ENCODE peak calls at places on chromosomes 12 and 14, in seven cellular contexts. F is HCT116, K is hepatocyte, D is MM.1S, O is neural progenitor cell, R is GM23338, Q is PC-3. W is an unnamed sample.

GRCh38 chr12:114918535-114919233 is 234.7 kb upstream of the TBX3 start:
- DNase-seq in F (no peak), K (peak; percentile 68), D (no peak), O (no peak), R (no peak), Q (peak; percentile 98), W (no peak)

GRCh38 chr14:92686763-92687427 is 61.5 kb downstream of the LGMN start:
- DNase-seq in F (peak; percentile 33), K (peak; percentile 86), D (peak; percentile 39), O (peak; percentile 92), R (peak; percentile 88), Q (peak; percentile 74), W (peak; percentile 43)

GRCh38 chr12:104387190-104387589 is 69.6 kb upstream of the CHST11 start:
- DNase-seq in F (no peak), K (no peak), D (no peak), O (no peak), R (no peak), Q (no peak), W (no peak)

GRCh38 chr12:32270818-32271710 is 128.3 kb upstream of the FGD4 start:
- DNase-seq in F (no peak), K (peak; percentile 44), D (no peak), O (peak; percentile 18), R (peak; percentile 49), Q (peak; percentile 27), W (peak; percentile 57)

GRCh38 chr14:36361210-36361853 is 40.9 kb upstream of the MBIP start:
- DNase-seq in F (no peak), K (no peak), D (no peak), O (no peak), R (no peak), Q (no peak), W (no peak)

GRCh38 chr12:125160556-125160955 is 95.3 kb downstream of the AACS start:
- DNase-seq in F (no peak), K (no peak), D (no peak), O (no peak), R (no peak), Q (no peak), W (no peak)

GRCh38 chr12:117097159-117097558 is 2.1 kb downstream of the TESC start:
- DNase-seq in F (no peak), K (no peak), D (no peak), O (no peak), R (no peak), Q (no peak), W (no peak)

GRCh38 chr14:101808894-101809670 is 47.6 kb downstream of the PPP2R5C start:
- DNase-seq in F (no peak), K (no peak), D (no peak), O (no peak), R (no peak), Q (no peak), W (no peak)

GRCh38 chr12:1505576-1505975 is 88.8 kb downstream of the FBXL14 start:
- DNase-seq in F (no peak), K (no peak), D (no peak), O (no peak), R (no peak), Q (no peak), W (no peak)

GRCh38 chr12:130829391-130830245 is 9.4 kb downstream of the STX2 start:
- DNase-seq in F (no peak), K (no peak), D (no peak), O (no peak), R (no peak), Q (no peak), W (no peak)

GRCh38 chr12:27009926-27010325 is 4.3 kb downstream of the TM7SF3 start:
- DNase-seq in F (no peak), K (no peak), D (no peak), O (no peak), R (no peak), Q (peak; percentile 52), W (peak; percentile 58)

GRCh38 chr12:84397279-84397678 is 515.3 kb downstream of the SLC6A15 start:
- DNase-seq in F (no peak), K (no peak), D (peak; percentile 15), O (no peak), R (no peak), Q (peak; percentile 56), W (no peak)

GRCh38 chr12:88723219-88723618 is 142.9 kb upstream of the KITLG start:
- DNase-seq in F (no peak), K (no peak), D (no peak), O (no peak), R (no peak), Q (peak; percentile 16), W (no peak)

GRCh38 chr14:82854851-82855250 is 1321.2 kb upstream of the SEL1L start:
- DNase-seq in F (no peak), K (no peak), D (no peak), O (peak; percentile 69), R (no peak), Q (no peak), W (no peak)

GRCh38 chr12:3171195-3171591 is 94.0 kb downstream of the TSPAN9 start:
- DNase-seq in F (no peak), K (peak; percentile 47), D (no peak), O (no peak), R (no peak), Q (no peak), W (no peak)

GRCh38 chr12:31874961-31875608 is 84.1 kb upstream of the RESF1 start:
- DNase-seq in F (no peak), K (no peak), D (peak; percentile 21), O (no peak), R (peak; percentile 29), Q (peak; percentile 48), W (peak; percentile 76)

GRCh38 chr12:19885092-19885813 is 446.0 kb downstream of the AEBP2 start:
- DNase-seq in F (no peak), K (no peak), D (no peak), O (no peak), R (no peak), Q (no peak), W (no peak)

GRCh38 chr12:30877110-30877875 is 49.3 kb upstream of the TSPAN11 start:
- DNase-seq in F (no peak), K (no peak), D (no peak), O (no peak), R (peak; percentile 24), Q (no peak), W (no peak)

GRCh38 chr14:89241934-89242670 is 174.9 kb downstream of the FOXN3 start:
- DNase-seq in F (no peak), K (no peak), D (no peak), O (no peak), R (no peak), Q (peak; percentile 13), W (no peak)

GRCh38 chr12:22738945-22739344 is 114.0 kb downstream of the ETNK1 start:
- DNase-seq in F (no peak), K (no peak), D (no peak), O (no peak), R (no peak), Q (no peak), W (no peak)

GRCh38 chr12:103379670-103380069 is 116.1 kb downstream of the C12orf42 start:
- DNase-seq in F (no peak), K (no peak), D (no peak), O (no peak), R (no peak), Q (no peak), W (no peak)

GRCh38 chr12:5503774-5504173 is 71.9 kb downstream of the NTF3 start:
- DNase-seq in F (no peak), K (peak; percentile 59), D (no peak), O (no peak), R (no peak), Q (no peak), W (no peak)

DNA sequence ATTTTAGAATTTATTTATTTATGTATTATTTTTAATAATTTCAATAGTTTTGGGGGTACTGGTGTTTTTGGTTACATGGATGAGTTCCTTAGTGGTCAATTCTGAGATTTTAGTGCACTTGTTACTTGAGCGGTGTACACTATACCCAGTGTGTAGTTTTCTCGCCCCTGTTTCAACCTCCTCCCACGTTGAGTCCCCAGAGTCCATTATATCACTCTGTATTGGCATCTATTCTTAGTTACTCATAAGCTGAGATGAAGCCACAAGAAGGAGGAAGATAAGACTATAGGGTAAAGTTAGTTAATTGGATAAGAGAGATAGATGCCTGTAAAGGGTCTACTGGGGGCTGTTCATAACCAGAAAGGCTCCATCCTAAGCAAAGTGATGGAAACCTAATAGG is 4.0 kb downstream of the C1S start:
- DNase-seq in F (no peak), K (no peak), D (no peak), O (no peak), R (no peak), Q (no peak), W (no peak)
- TF ChIP-seq EZH2phosphoT487 in F (no peak), K (no peak), D (no peak), O (no peak), R (no peak), Q (no peak), W (no peak)

DNA sequence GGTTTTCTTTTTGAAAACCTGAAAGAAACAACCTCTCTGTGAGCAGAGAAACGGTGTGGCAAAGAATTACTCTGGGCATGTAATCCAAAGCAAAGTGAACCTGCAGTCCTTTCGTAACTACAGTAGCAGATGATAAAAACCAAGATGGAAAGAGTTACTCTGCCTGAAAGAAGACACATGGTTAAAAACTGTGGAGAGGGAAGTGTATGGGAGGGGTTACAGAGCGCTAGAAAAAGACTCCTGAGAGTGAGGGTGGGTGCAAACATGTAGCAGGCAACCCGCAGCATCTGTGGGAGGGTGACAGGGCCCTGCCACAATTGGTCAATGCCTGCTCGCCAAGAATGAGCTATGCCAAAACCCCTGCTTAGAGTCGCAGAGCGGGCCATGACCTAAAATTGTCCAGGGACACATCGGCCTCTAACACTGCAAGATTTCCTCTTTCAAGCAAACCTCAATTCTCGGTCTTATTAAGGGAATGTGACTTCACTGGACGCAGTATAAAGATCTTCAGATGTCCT is 753 bp downstream of the PRKAG1 start:
- DNase-seq in F (no peak), K (peak; percentile 52), D (no peak), O (no peak), R (no peak), Q (peak; percentile 35), W (peak; percentile 36)
- TF ChIP-seq EZH2phosphoT487 in F (no peak), K (no peak), D (no peak), O (no peak), R (no peak), Q (no peak), W (no peak)

GRCh38 chr14:28761438-28762289 is 4.9 kb upstream of the FOXG1 start:
- DNase-seq in F (no peak), K (no peak), D (no peak), O (peak; percentile 7), R (no peak), Q (no peak), W (no peak)

GRCh38 chr14:28759056-28759657 is 7.4 kb upstream of the FOXG1 start:
- DNase-seq in F (no peak), K (no peak), D (no peak), O (peak; percentile 65), R (no peak), Q (no peak), W (no peak)

GRCh38 chr14:28762290-28762948 is 4.2 kb upstream of the FOXG1 start:
- DNase-seq in F (no peak), K (no peak), D (no peak), O (peak; percentile 23), R (no peak), Q (no peak), W (no peak)

GRCh38 chr14:28759658-28760313 is 6.8 kb upstream of the FOXG1 start:
- DNase-seq in F (no peak), K (no peak), D (no peak), O (peak; percentile 76), R (peak; percentile 67), Q (no peak), W (no peak)

GRCh38 chr14:28760431-28760996 is 6.1 kb upstream of the FOXG1 start:
- DNase-seq in F (no peak), K (no peak), D (no peak), O (no peak), R (no peak), Q (no peak), W (no peak)
- TF ChIP-seq EZH2phosphoT487 in F (no peak), K (peak; percentile 43), D (no peak), O (no peak), R (peak; percentile 73), Q (no peak), W (no peak)

GRCh38 chr14:51302319-51303030 is 62.4 kb downstream of the TMX1 start:
- DNase-seq in F (no peak), K (no peak), D (peak; percentile 31), O (no peak), R (no peak), Q (peak; percentile 56), W (no peak)
- TF ChIP-seq EZH2phosphoT487 in F (no peak), K (no peak), D (no peak), O (no peak), R (no peak), Q (no peak), W (no peak)